ENCODE peak calls at places on chromosome 2, in five cellular contexts. V, N, P, R and A are unnamed samples.

GRCh38 chr2:138901530-138901929 is 121.3 kb upstream of the NXPH2 start:
- DNase-seq in V (no peak), N (no peak), P (no peak), R (no peak), A (no peak)

GRCh38 chr2:68721482-68722071 is 13.0 kb upstream of the ARHGAP25 start:
- DNase-seq in V (no peak), N (no peak), P (no peak), R (peak), A (peak)

GRCh38 chr2:74822771-74823283 is 11.1 kb upstream of the HK2 start:
- DNase-seq in V (no peak), N (no peak), P (no peak), R (no peak), A (no peak)

GRCh38 chr2:233064526-233065199 is 4.5 kb downstream of the INPP5D start:
- DNase-seq in V (no peak), N (no peak), P (no peak), R (peak), A (no peak)

GRCh38 chr2:142025394-142025793 is 105.4 kb downstream of the LRP1B start:
- DNase-seq in V (no peak), N (no peak), P (no peak), R (no peak), A (no peak)

GRCh38 chr2:46117379-46117778 is 179.8 kb upstream of the EPAS1 start:
- DNase-seq in V (no peak), N (peak), P (no peak), R (no peak), A (no peak)

GRCh38 chr2:95401480-95401879 is 1.0 kb upstream of the FAHD2A start:
- DNase-seq in V (no peak), N (no peak), P (no peak), R (no peak), A (no peak)

GRCh38 chr2:100882645-100883613 is 63.0 kb downstream of the NPAS2 start:
- DNase-seq in V (no peak), N (peak), P (no peak), R (no peak), A (no peak)

GRCh38 chr2:176079851-176080539 is 3.8 kb downstream of the EVX2 start:
- DNase-seq in V (no peak), N (no peak), P (no peak), R (peak), A (no peak)

GRCh38 chr2:3325458-3326181 is 52.0 kb downstream of the EIPR1 start:
- DNase-seq in V (no peak), N (no peak), P (no peak), R (no peak), A (no peak)

GRCh38 chr2:39730276-39730675 is 48.8 kb downstream of the THUMPD2 start:
- DNase-seq in V (no peak), N (no peak), P (no peak), R (no peak), A (peak)

GRCh38 chr2:37635359-37636208 is 35.9 kb downstream of the CDC42EP3 start:
- DNase-seq in V (no peak), N (no peak), P (peak), R (peak), A (no peak)

GRCh38 chr2:196966078-196966477 is 39.6 kb upstream of the PGAP1 start:
- DNase-seq in V (no peak), N (no peak), P (no peak), R (no peak), A (no peak)

GRCh38 chr2:19711470-19712372 is 190.1 kb downstream of the TTC32 start:
- DNase-seq in V (no peak), N (peak), P (no peak), R (no peak), A (peak)

GRCh38 chr2:19847486-19847885 is 54.3 kb downstream of the TTC32 start:
- DNase-seq in V (no peak), N (no peak), P (no peak), R (no peak), A (no peak)